ENCODE peak calls at places on chromosomes 11 and 22, in nine cellular contexts. X is activated CD4-positive, alpha-beta T cell treated with anti-CD3 and anti-CD28 coated beads for 36 hours; K is A549; E is cardiac muscle cell; Q is stimulated activated CD8-positive, alpha-beta memory T cell treated with anti-CD3 and anti-CD28 coated beads, Interleukin-12 subunit alpha, Interleukin-12 subunit beta, amount 100 ng/mL, for 4 hours; S is NCI-H2081 treated with DMSO at 0.1 percent for 48 hours; W is chondrocyte; H is cerebellar cortex; B is tibial artery. T is an unnamed sample.

GRCh38 chr11:116852261-116853125 is 15.1 kb upstream of the APOA1 start:
- DNase-seq in E (no peak), H (no peak), X (peak), Q (no peak), K (no peak), W (no peak), B (peak), S (no peak), T (no peak)

GRCh38 chr11:7578276-7578955 is 64.6 kb downstream of the PPFIBP2 start:
- DNase-seq in E (no peak), X (no peak), K (no peak), B (no peak), H (no peak), W (no peak), S (no peak), Q (no peak), T (no peak)

GRCh38 chr11:46121328-46121723 is at the start of gene PHF21A:
- DNase-seq in Q (peak), H (no peak), X (peak), B (peak), S (peak), W (peak), E (peak), K (peak), T (peak)

GRCh38 chr11:63907808-63908530 is 9.0 kb downstream of the RCOR2 start:
- DNase-seq in Q (no peak), S (no peak), X (no peak), W (no peak), E (peak), B (no peak), H (peak), K (no peak), T (no peak)

GRCh38 chr22:20428496-20429253 is 8.9 kb downstream of the SCARF2 start:
- DNase-seq in S (no peak), Q (no peak), B (peak), X (no peak), K (no peak), W (peak), E (no peak), H (no peak), T (no peak)

GRCh38 chr11:86068138-86068861 is 584 bp downstream of the PICALM start:
- DNase-seq in E (peak), X (peak), W (peak), K (peak), H (peak), Q (peak), S (no peak), B (peak), T (peak)

GRCh38 chr11:22465620-22466019 is 127.4 kb downstream of the SLC17A6 start:
- DNase-seq in B (no peak), K (no peak), E (no peak), S (no peak), Q (no peak), X (no peak), H (no peak), W (no peak), T (no peak)

GRCh38 chr22:42926034-42926433 is 69.0 kb upstream of the ARFGAP3 start:
- DNase-seq in H (no peak), X (no peak), S (no peak), K (peak), W (no peak), Q (no peak), E (no peak), B (no peak), T (peak)

GRCh38 chr11:131845255-131845654 is 474.8 kb downstream of the NTM start:
- DNase-seq in H (no peak), W (no peak), E (no peak), Q (no peak), S (no peak), K (no peak), B (no peak), X (no peak), T (no peak)

GRCh38 chr11:105862736-105863367 is 159.2 kb downstream of the MSANTD4 start:
- DNase-seq in H (peak), B (no peak), K (peak), Q (no peak), S (no peak), W (no peak), E (peak), X (no peak), T (peak)

GRCh38 chr22:37161442-37161841 is 11.7 kb upstream of the IL2RB start:
- DNase-seq in B (no peak), Q (no peak), E (no peak), X (peak), H (no peak), K (peak), S (no peak), W (peak), T (no peak)

GRCh38 chr22:26847046-26847445 is 189.7 kb downstream of the MIAT start:
- DNase-seq in K (no peak), X (no peak), B (no peak), H (no peak), S (no peak), W (no peak), Q (no peak), E (no peak), T (no peak)

GRCh38 chr22:43293259-43293658 is 49.9 kb downstream of the SCUBE1 start:
- DNase-seq in B (no peak), H (no peak), K (no peak), S (no peak), W (no peak), X (no peak), E (no peak), Q (no peak), T (no peak)

GRCh38 chr11:12674936-12675696 is 895 bp downstream of the TEAD1 start:
- DNase-seq in E (peak), H (peak), Q (no peak), K (no peak), W (no peak), X (peak), B (peak), S (no peak), T (peak)

GRCh38 chr11:69950120-69950519 is 128.0 kb upstream of the ANO1 start:
- DNase-seq in B (no peak), S (no peak), Q (no peak), E (no peak), K (peak), W (peak), X (peak), H (peak), T (peak)

GRCh38 chr11:18772211-18772610 is 19.4 kb downstream of the PTPN5 start:
- DNase-seq in E (no peak), W (no peak), H (no peak), Q (no peak), K (no peak), B (no peak), X (no peak), S (no peak), T (no peak)

GRCh38 chr22:28230682-28231081 is 311.6 kb upstream of the PITPNB start:
- DNase-seq in W (no peak), K (no peak), Q (no peak), H (no peak), B (no peak), S (no peak), X (no peak), E (no peak), T (no peak)

GRCh38 chr11:126585388-126586302 is 230.2 kb downstream of the ST3GAL4 start:
- DNase-seq in K (peak), B (peak), X (no peak), W (no peak), Q (no peak), H (peak), E (no peak), S (peak), T (peak)

T was measured in lung microvascular endothelial cell.